ENCODE peak calls at places on chromosomes 7 and 10, in six cellular contexts. One of them, this sample, is unnamed.
A peak's percentile ranks its signal among the peaks of the same experiment; 100 is the strongest.

GRCh38 chr7:143882020-143882610 is 19.9 kb downstream of the TCAF1 start:
- DNase-seq in astrocyte of the spinal cord: peak; percentile 73
- DNase-seq in fibroblast of pulmonary artery: peak; percentile 85
- DNase-seq in HFF-Myc: no peak
- DNase-seq in IMR-90: peak; percentile 59
- DNase-seq in CD8-positive, alpha-beta T cell: no peak
- DNase-seq in this sample: no peak

GRCh38 chr10:124379609-124380193 is 39.0 kb downstream of the OAT start:
- DNase-seq in CD8-positive, alpha-beta T cell: no peak
- DNase-seq in astrocyte of the spinal cord: no peak
- DNase-seq in IMR-90: no peak
- DNase-seq in HFF-Myc: no peak
- DNase-seq in fibroblast of pulmonary artery: no peak
- DNase-seq in this sample: no peak

GRCh38 chr10:21969326-21970287 is 33.9 kb downstream of the DNAJC1 start:
- DNase-seq in fibroblast of pulmonary artery: peak; percentile 53
- DNase-seq in IMR-90: peak; percentile 45
- DNase-seq in HFF-Myc: no peak
- DNase-seq in astrocyte of the spinal cord: no peak
- DNase-seq in CD8-positive, alpha-beta T cell: no peak
- DNase-seq in this sample: no peak

GRCh38 chr10:120475844-120476791 is 19.1 kb downstream of the PLPP4 start:
- DNase-seq in astrocyte of the spinal cord: no peak
- DNase-seq in CD8-positive, alpha-beta T cell: no peak
- DNase-seq in IMR-90: no peak
- DNase-seq in HFF-Myc: no peak
- DNase-seq in fibroblast of pulmonary artery: no peak
- DNase-seq in this sample: no peak

GRCh38 chr7:14021069-14021468 is 31.6 kb upstream of the ETV1 start:
- DNase-seq in HFF-Myc: no peak
- DNase-seq in astrocyte of the spinal cord: peak; percentile 77
- DNase-seq in fibroblast of pulmonary artery: peak; percentile 61
- DNase-seq in IMR-90: peak; percentile 84
- DNase-seq in CD8-positive, alpha-beta T cell: no peak
- DNase-seq in this sample: peak; percentile 53

GRCh38 chr7:129376076-129376777 is 58.0 kb upstream of the STRIP2 start:
- DNase-seq in fibroblast of pulmonary artery: peak; percentile 26
- DNase-seq in astrocyte of the spinal cord: peak; percentile 27
- DNase-seq in IMR-90: peak; percentile 43
- DNase-seq in HFF-Myc: no peak
- DNase-seq in CD8-positive, alpha-beta T cell: peak; percentile 16
- DNase-seq in this sample: no peak

GRCh38 chr7:99468336-99468918 is 2.5 kb upstream of the ATP5MF start:
- DNase-seq in fibroblast of pulmonary artery: no peak
- DNase-seq in astrocyte of the spinal cord: no peak
- DNase-seq in HFF-Myc: no peak
- DNase-seq in IMR-90: no peak
- DNase-seq in CD8-positive, alpha-beta T cell: no peak
- DNase-seq in this sample: no peak

GRCh38 chr10:91974960-91975359 is 51.4 kb downstream of the BTAF1 start:
- DNase-seq in fibroblast of pulmonary artery: peak; percentile 66
- DNase-seq in IMR-90: peak; percentile 80
- DNase-seq in CD8-positive, alpha-beta T cell: no peak
- DNase-seq in astrocyte of the spinal cord: peak; percentile 57
- DNase-seq in HFF-Myc: peak; percentile 9
- DNase-seq in this sample: no peak

GRCh38 chr10:34049469-34049868 is 715.0 kb upstream of the NRP1 start:
- DNase-seq in CD8-positive, alpha-beta T cell: no peak
- DNase-seq in fibroblast of pulmonary artery: no peak
- DNase-seq in HFF-Myc: no peak
- DNase-seq in IMR-90: peak; percentile 18
- DNase-seq in astrocyte of the spinal cord: peak; percentile 14
- DNase-seq in this sample: no peak
- H3K4me3 ChIP-seq in CD8-positive, alpha-beta T cell: no peak overlapping the region
- H3K4me3 ChIP-seq in fibroblast of pulmonary artery: no peak overlapping the region
- H3K4me3 ChIP-seq in HFF-Myc: no peak overlapping the region
- H3K4me3 ChIP-seq in IMR-90: no peak overlapping the region
- H3K4me3 ChIP-seq in astrocyte of the spinal cord: no peak overlapping the region
- H3K4me3 ChIP-seq in this sample: no peak overlapping the region

DNA sequence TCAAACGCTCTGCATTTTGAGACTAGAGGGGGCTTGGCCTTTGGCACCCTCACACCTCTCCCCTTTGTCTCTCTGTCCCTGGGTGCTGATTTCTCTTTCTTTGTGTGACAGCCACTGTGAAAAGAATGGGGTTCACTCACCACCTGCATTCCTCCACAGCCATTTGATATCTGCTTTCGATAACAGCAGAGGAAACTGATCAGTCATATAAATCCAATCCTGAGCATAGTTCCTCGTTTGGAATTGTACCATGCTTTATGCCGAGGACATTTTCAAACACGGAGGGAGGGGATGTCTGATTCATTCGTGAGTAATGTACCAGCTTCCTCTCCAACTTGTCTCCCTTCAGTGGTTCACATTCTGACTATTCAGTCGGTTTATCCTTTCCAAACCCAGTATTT is 15.8 kb downstream of the MET start:
- DNase-seq in CD8-positive, alpha-beta T cell: no peak
- DNase-seq in IMR-90: peak; percentile 83
- DNase-seq in astrocyte of the spinal cord: peak; percentile 79
- DNase-seq in HFF-Myc: peak; percentile 52
- DNase-seq in fibroblast of pulmonary artery: peak; percentile 80
- DNase-seq in this sample: peak; percentile 69
- H3K4me3 ChIP-seq in CD8-positive, alpha-beta T cell: no peak overlapping the region
- H3K4me3 ChIP-seq in IMR-90: no peak overlapping the region
- H3K4me3 ChIP-seq in astrocyte of the spinal cord: no peak overlapping the region
- H3K4me3 ChIP-seq in HFF-Myc: no peak overlapping the region
- H3K4me3 ChIP-seq in fibroblast of pulmonary artery: no peak overlapping the region
- H3K4me3 ChIP-seq in this sample: no peak overlapping the region

GRCh38 chr7:2802082-2802481 is 42.0 kb downstream of the GNA12 start:
- DNase-seq in astrocyte of the spinal cord: peak; percentile 69
- DNase-seq in IMR-90: peak; percentile 70
- DNase-seq in HFF-Myc: no peak
- DNase-seq in CD8-positive, alpha-beta T cell: no peak
- DNase-seq in fibroblast of pulmonary artery: peak; percentile 63
- DNase-seq in this sample: no peak

GRCh38 chr7:2804227-2804763 is 39.8 kb downstream of the GNA12 start:
- DNase-seq in CD8-positive, alpha-beta T cell: no peak
- DNase-seq in HFF-Myc: no peak
- DNase-seq in IMR-90: no peak
- DNase-seq in astrocyte of the spinal cord: no peak
- DNase-seq in fibroblast of pulmonary artery: no peak
- DNase-seq in this sample: no peak

GRCh38 chr7:2803755-2804154 is 40.4 kb downstream of the GNA12 start:
- DNase-seq in astrocyte of the spinal cord: no peak
- DNase-seq in IMR-90: no peak
- DNase-seq in CD8-positive, alpha-beta T cell: no peak
- DNase-seq in fibroblast of pulmonary artery: no peak
- DNase-seq in HFF-Myc: no peak
- DNase-seq in this sample: no peak

GRCh38 chr7:2802504-2803341 is 41.4 kb downstream of the GNA12 start:
- DNase-seq in CD8-positive, alpha-beta T cell: no peak
- DNase-seq in fibroblast of pulmonary artery: peak; percentile 68
- DNase-seq in astrocyte of the spinal cord: peak; percentile 53
- DNase-seq in IMR-90: peak; percentile 72
- DNase-seq in HFF-Myc: no peak
- DNase-seq in this sample: no peak

DNA sequence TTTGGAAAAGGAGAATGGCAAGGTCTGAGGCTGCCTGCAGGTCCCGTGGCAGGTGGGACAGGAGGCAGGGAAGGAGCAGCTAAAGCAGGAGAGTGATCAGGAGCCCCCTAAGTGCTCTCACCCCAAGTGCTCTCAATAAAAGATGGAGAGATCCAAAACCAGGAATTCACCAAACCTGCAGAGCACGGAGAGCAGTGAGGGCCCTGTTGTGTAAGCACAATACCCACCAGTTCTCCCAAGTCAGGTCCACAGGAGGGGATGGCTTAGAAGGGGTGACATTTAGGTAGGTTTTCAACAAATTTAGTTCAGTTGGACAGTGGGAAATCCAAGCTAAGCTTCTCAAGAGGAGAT is 40.8 kb downstream of the GNA12 start:
- DNase-seq in HFF-Myc: no peak
- DNase-seq in IMR-90: no peak
- DNase-seq in fibroblast of pulmonary artery: no peak
- DNase-seq in astrocyte of the spinal cord: no peak
- DNase-seq in CD8-positive, alpha-beta T cell: no peak
- DNase-seq in this sample: no peak
- H3K4me3 ChIP-seq in HFF-Myc: no peak overlapping the region
- H3K4me3 ChIP-seq in IMR-90: peak overlapping the region; percentile 3
- H3K4me3 ChIP-seq in fibroblast of pulmonary artery: peak overlapping the region; percentile 34
- H3K4me3 ChIP-seq in astrocyte of the spinal cord: no peak overlapping the region
- H3K4me3 ChIP-seq in CD8-positive, alpha-beta T cell: no peak overlapping the region
- H3K4me3 ChIP-seq in this sample: no peak overlapping the region

DNA sequence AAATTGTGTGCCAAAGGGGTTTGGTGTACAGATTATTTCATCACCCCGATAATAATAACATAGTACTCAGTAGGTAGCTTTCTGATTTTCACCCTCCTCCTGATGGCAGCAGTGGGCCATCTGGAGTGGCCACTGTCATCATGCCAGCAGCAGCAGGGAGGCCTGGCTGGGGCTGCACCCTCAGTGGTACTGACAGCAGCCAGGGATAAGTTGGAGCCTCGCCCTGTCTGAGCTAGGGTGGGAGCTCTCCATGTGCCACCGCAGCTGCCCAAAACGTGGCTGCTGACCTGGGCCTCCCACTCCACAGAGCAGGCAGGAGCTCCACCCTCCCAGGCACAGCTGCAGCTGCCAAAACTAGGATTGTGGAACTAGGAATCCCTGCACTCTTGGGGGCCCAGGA is 700.8 kb upstream of the KCND2 start:
- DNase-seq in CD8-positive, alpha-beta T cell: no peak
- DNase-seq in fibroblast of pulmonary artery: no peak
- DNase-seq in HFF-Myc: no peak
- DNase-seq in astrocyte of the spinal cord: no peak
- DNase-seq in IMR-90: no peak
- DNase-seq in this sample: no peak
- H3K4me3 ChIP-seq in CD8-positive, alpha-beta T cell: no peak overlapping the region
- H3K4me3 ChIP-seq in fibroblast of pulmonary artery: no peak overlapping the region
- H3K4me3 ChIP-seq in HFF-Myc: no peak overlapping the region
- H3K4me3 ChIP-seq in astrocyte of the spinal cord: no peak overlapping the region
- H3K4me3 ChIP-seq in IMR-90: no peak overlapping the region
- H3K4me3 ChIP-seq in this sample: no peak overlapping the region

DNA sequence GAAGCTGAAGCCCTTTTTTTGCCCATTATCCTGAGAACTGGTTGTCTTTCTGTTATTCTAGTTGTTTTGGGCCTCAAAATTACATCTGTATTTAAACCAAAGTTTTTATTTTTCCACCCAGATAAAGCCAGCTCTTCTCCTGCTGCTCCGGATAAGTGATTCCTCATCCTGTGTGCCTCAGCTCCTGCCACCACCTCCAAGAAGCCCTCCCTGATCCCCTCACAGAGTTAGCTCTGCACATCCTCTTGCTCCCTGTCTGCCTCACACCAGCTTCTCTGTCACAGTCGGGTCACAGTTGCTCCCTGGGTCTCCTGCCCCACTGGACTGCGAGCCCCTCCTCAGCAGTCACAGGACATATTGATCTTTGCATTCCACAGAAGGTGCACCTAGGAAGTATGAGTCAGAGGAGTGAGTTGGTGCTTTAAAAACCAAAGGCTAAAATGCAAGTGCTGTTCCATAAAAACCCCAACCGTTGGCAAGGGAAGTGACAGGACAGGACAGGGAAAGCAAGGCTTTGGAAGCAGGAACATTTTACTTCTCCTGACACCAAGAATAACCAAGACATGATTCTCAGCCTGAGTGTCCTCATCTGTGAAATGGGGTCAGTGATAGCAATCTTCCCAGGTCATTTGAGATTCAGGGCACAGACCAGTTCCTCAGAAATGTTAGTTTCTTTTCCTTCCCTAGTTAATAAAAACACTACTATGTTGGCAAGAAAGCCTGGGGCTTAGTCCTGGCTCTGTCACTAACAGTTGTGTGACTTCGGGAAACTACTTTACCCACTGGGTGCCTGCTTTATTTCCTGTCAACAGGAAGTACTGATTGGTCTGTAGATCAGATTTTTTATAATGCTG is 36.5 kb upstream of the EEPD1 start:
- DNase-seq in CD8-positive, alpha-beta T cell: no peak
- DNase-seq in HFF-Myc: no peak
- DNase-seq in fibroblast of pulmonary artery: no peak
- DNase-seq in astrocyte of the spinal cord: peak; percentile 13
- DNase-seq in IMR-90: no peak
- DNase-seq in this sample: no peak
- H3K4me3 ChIP-seq in CD8-positive, alpha-beta T cell: no peak overlapping the region
- H3K4me3 ChIP-seq in HFF-Myc: peak overlapping the region; percentile 2
- H3K4me3 ChIP-seq in fibroblast of pulmonary artery: no peak overlapping the region
- H3K4me3 ChIP-seq in astrocyte of the spinal cord: no peak overlapping the region
- H3K4me3 ChIP-seq in IMR-90: no peak overlapping the region
- H3K4me3 ChIP-seq in this sample: no peak overlapping the region